ENCODE peak calls at places on chromosomes 12 and 14, in five cellular contexts. N, X, W, G and M are unnamed samples.
A peak's percentile ranks its signal among the peaks of the same experiment; 100 is the strongest.

GRCh38 chr12:79422060-79422812 is 268.5 kb downstream of the PAWR start:
- DNase-seq in W (no peak), N (no peak), X (no peak), G (no peak), M (no peak)

GRCh38 chr14:53842938-53843337 is 113.7 kb downstream of the BMP4 start:
- DNase-seq in G (no peak), N (no peak), X (peak; percentile 38), W (peak; percentile 6), M (no peak)

GRCh38 chr14:54803926-54804719 is 98.5 kb downstream of the GCH1 start:
- DNase-seq in X (no peak), W (no peak), N (no peak), G (no peak), M (no peak)

GRCh38 chr14:70086685-70087379 is 101.9 kb downstream of the SLC8A3 start:
- DNase-seq in W (peak; percentile 51), X (peak; percentile 54), G (no peak), N (no peak), M (peak; percentile 25)

GRCh38 chr14:34692348-34692747 is 22.0 kb downstream of the CFL2 start:
- DNase-seq in X (no peak), W (no peak), N (no peak), G (no peak), M (no peak)

GRCh38 chr14:84926656-84927055 is 603.3 kb upstream of the FLRT2 start:
- DNase-seq in G (no peak), W (no peak), X (no peak), N (no peak), M (no peak)

GRCh38 chr14:31897581-31898186 is 179.4 kb upstream of the ARHGAP5 start:
- DNase-seq in N (no peak), X (no peak), G (no peak), W (no peak), M (no peak)

GRCh38 chr12:43758247-43758727 is 303 bp downstream of the PUS7L start:
- DNase-seq in N (no peak), X (peak; percentile 38), G (no peak), W (peak; percentile 50), M (no peak)

GRCh38 chr12:4743046-4743445 is 22.8 kb downstream of the GALNT8 start:
- DNase-seq in X (no peak), N (no peak), W (no peak), G (no peak), M (no peak)

GRCh38 chr14:100536721-100537700 is 50.2 kb downstream of the BEGAIN start:
- DNase-seq in W (peak; percentile 54), G (peak; percentile 44), X (no peak), N (peak; percentile 12), M (no peak)

GRCh38 chr12:13777374-13777773 is 204.0 kb downstream of the GRIN2B start:
- DNase-seq in X (no peak), N (no peak), G (no peak), W (no peak), M (no peak)

GRCh38 chr14:76386922-76387782 is 11.2 kb downstream of the ESRRB start:
- DNase-seq in N (peak; percentile 47), X (peak; percentile 51), W (peak; percentile 72), G (no peak), M (no peak)

GRCh38 chr12:79233341-79233761 is 368.8 kb downstream of the SYT1 start:
- DNase-seq in G (no peak), N (no peak), W (no peak), X (no peak), M (no peak)

GRCh38 chr12:42474391-42474790 is 115.2 kb downstream of the PRICKLE1 start:
- DNase-seq in N (no peak), G (no peak), W (no peak), X (peak; percentile 82), M (peak; percentile 96)

GRCh38 chr12:108349245-108349644 is 10.1 kb upstream of the CMKLR1 start:
- DNase-seq in G (no peak), W (no peak), X (no peak), N (no peak), M (no peak)

GRCh38 chr12:121505513-121505912 is 75.3 kb downstream of the KDM2B start:
- DNase-seq in G (no peak), N (no peak), W (no peak), X (peak; percentile 45), M (no peak)

GRCh38 chr12:120223458-120224303 is 22.8 kb upstream of the RPLP0 start:
- DNase-seq in W (no peak), X (peak; percentile 47), G (no peak), N (no peak), M (no peak)

GRCh38 chr12:120225852-120226640 is 25.1 kb upstream of the RPLP0 start:
- DNase-seq in G (no peak), W (peak; percentile 42), X (no peak), N (peak; percentile 49), M (peak; percentile 28)

GRCh38 chr12:120227233-120228040 is 26.5 kb upstream of the RPLP0 start:
- DNase-seq in W (no peak), N (no peak), G (no peak), X (no peak), M (no peak)

GRCh38 chr12:120224304-120225199 is 23.6 kb upstream of the RPLP0 start:
- DNase-seq in W (peak; percentile 92), N (peak; percentile 48), X (no peak), G (no peak), M (peak; percentile 59)

GRCh38 chr12:120225200-120225558 is 24.3 kb upstream of the RPLP0 start:
- DNase-seq in N (no peak), X (no peak), G (no peak), W (no peak), M (no peak)
- H3K4me1 ChIP-seq in N (peaks cover 66% of the 10 kb centered on the region), X (peaks cover 26% of the 10 kb centered on the region), G (no peaks in the 10 kb centered on the region), W (peaks cover 52% of the 10 kb centered on the region), M (peaks cover 44% of the 10 kb centered on the region)

GRCh38 chr14:67442139-67442906 is 30.4 kb upstream of the PLEK2 start:
- DNase-seq in W (peak; percentile 71), X (no peak), G (no peak), N (no peak), M (no peak)

GRCh38 chr14:67438969-67439368 is 27.0 kb upstream of the PLEK2 start:
- DNase-seq in N (no peak), W (no peak), G (no peak), X (no peak), M (no peak)

GRCh38 chr14:67444395-67444794 is 32.4 kb upstream of the PLEK2 start:
- DNase-seq in X (no peak), W (no peak), G (no peak), N (no peak), M (peak; percentile 95)

GRCh38 chr14:67441672-67442071 is 29.7 kb upstream of the PLEK2 start:
- DNase-seq in W (no peak), X (no peak), G (no peak), N (peak; percentile 60), M (no peak)

DNA sequence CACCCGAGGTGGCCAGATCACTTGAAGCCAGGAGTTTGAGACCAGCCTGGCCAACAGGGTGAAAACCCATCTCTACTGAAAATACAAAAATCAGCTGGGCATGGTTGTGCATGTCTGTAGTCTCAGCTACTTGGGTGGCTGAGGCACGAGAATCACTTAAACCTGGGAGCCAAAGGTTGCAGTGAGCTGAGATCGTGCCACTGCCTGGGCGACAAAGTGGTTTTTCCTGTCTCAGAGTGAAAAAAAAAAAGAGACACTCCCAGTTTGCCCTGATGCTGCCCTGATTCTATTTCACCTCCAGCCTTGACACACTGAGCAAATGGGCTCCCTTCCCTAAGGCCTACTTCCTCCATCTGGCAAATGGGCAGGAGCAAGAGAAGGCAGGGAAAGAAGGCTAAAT is 28.5 kb upstream of the PLEK2 start:
- DNase-seq in X (no peak), N (no peak), G (no peak), W (peak; percentile 62), M (no peak)
- H3K27ac ChIP-seq in X (no peak overlapping the region), N (no peak overlapping the region), G (no peak overlapping the region), W (peak overlapping the region; percentile 78), M (no peak overlapping the region)

GRCh38 chr14:64730681-64731080 is 26.5 kb downstream of the PLEKHG3 start:
- DNase-seq in W (no peak), X (no peak), N (peak; percentile 12), G (no peak), M (no peak)
- H3K4me1 ChIP-seq in W (peaks cover 28% of the 10 kb centered on the region), X (peaks cover 2% of the 10 kb centered on the region), N (peaks cover 45% of the 10 kb centered on the region), G (no peaks in the 10 kb centered on the region), M (peaks cover 14% of the 10 kb centered on the region)

GRCh38 chr12:65835256-65835655 is 11.0 kb downstream of the HMGA2 start:
- DNase-seq in W (no peak), X (no peak), G (no peak), N (no peak), M (no peak)

GRCh38 chr12:65836419-65837197 is 12.3 kb downstream of the HMGA2 start:
- DNase-seq in W (no peak), N (no peak), G (no peak), X (no peak), M (peak; percentile 54)

GRCh38 chr12:65839027-65839426 is 14.7 kb downstream of the HMGA2 start:
- DNase-seq in N (no peak), G (no peak), X (no peak), W (no peak), M (no peak)

GRCh38 chr12:65840793-65841670 is 16.7 kb downstream of the HMGA2 start:
- DNase-seq in G (no peak), N (no peak), W (no peak), X (no peak), M (no peak)

GRCh38 chr12:65838330-65838976 is 14.2 kb downstream of the HMGA2 start:
- DNase-seq in X (no peak), G (no peak), N (no peak), W (no peak), M (no peak)
- H3K27ac ChIP-seq in X (no peak overlapping the region), G (no peak overlapping the region), N (no peak overlapping the region), W (no peak overlapping the region), M (no peak overlapping the region)

GRCh38 chr12:47813491-47814196 is 6.1 kb downstream of the HDAC7 start:
- DNase-seq in W (no peak), N (no peak), G (no peak), X (no peak), M (no peak)

GRCh38 chr12:47811070-47811391 is 8.7 kb downstream of the HDAC7 start:
- DNase-seq in G (no peak), N (no peak), X (no peak), W (no peak), M (no peak)

GRCh38 chr12:47814539-47815170 is 5.0 kb downstream of the HDAC7 start:
- DNase-seq in N (no peak), W (no peak), X (no peak), G (no peak), M (no peak)

GRCh38 chr12:47812797-47813490 is 6.8 kb downstream of the HDAC7 start:
- DNase-seq in G (peak; percentile 94), X (peak; percentile 83), W (peak; percentile 78), N (peak; percentile 91), M (peak; percentile 59)

GRCh38 chr12:47811581-47812484 is 7.9 kb downstream of the HDAC7 start:
- DNase-seq in W (no peak), X (peak; percentile 86), N (peak; percentile 70), G (peak; percentile 92), M (no peak)
- H3K4me1 ChIP-seq in W (peaks cover 75% of the 10 kb centered on the region), X (peaks cover 67% of the 10 kb centered on the region), N (peaks cover 98% of the 10 kb centered on the region), G (no peaks in the 10 kb centered on the region), M (peaks cover 36% of the 10 kb centered on the region)

DNA sequence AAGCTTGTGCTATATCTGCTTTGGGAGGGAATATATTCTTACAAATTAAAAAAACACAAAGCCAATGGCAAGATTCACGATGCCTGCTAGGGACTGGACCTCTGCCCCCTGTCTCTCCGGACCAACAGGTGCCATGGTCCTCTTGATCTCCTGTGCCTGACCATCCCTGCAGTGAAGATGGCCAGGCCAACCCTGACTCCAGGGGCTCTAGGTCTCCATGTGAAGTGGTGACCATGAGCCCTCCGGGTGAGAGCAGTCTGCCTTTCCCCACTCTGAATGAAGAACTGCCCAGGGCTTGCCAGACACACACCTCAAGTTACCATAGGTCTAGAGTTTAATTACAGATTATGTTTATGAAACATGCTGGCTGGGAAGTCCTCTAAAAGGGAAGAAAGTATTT is 1.5 kb downstream of the ARHGDIB start:
- DNase-seq in X (no peak), N (no peak), W (no peak), G (no peak), M (no peak)
- H3K27ac ChIP-seq in X (no peak overlapping the region), N (peak overlapping the region; percentile 92), W (peak overlapping the region; percentile 72), G (peak overlapping the region; percentile 72), M (no peak overlapping the region)